ENCODE peak calls at places on chromosomes 4 and X, in five cellular contexts. D, O, X, Z and G are unnamed samples.

GRCh38 chrX:120109378-120109777 is 6.3 kb downstream of the RHOXF1 start:
- DNase-seq in D (no peak), O (no peak), X (no peak), Z (no peak), G (no peak)

GRCh38 chrX:154799554-154800348 is 5.5 kb downstream of the MPP1 start:
- DNase-seq in D (peak; percentile 28), O (peak; percentile 73), X (peak; percentile 35), Z (no peak), G (peak; percentile 82)

GRCh38 chr4:148026022-148026421 is 294.1 kb downstream of the ARHGAP10 start:
- DNase-seq in D (peak; percentile 97), O (no peak), X (peak; percentile 93), Z (no peak), G (no peak)

GRCh38 chr4:102445213-102445612 is 55.9 kb upstream of the NFKB1 start:
- DNase-seq in D (no peak), O (no peak), X (no peak), Z (no peak), G (no peak)

GRCh38 chrX:85963736-85964135 is 83.6 kb downstream of the CHM start:
- DNase-seq in D (peak; percentile 76), O (no peak), X (peak; percentile 96), Z (no peak), G (no peak)

GRCh38 chr4:24174622-24175021 is 284.8 kb upstream of the PPARGC1A start:
- DNase-seq in D (peak; percentile 43), O (no peak), X (peak; percentile 61), Z (no peak), G (no peak)

GRCh38 chrX:56766554-56767412 is 37.7 kb downstream of the NBDY start:
- DNase-seq in D (peak; percentile 62), O (no peak), X (peak; percentile 39), Z (no peak), G (no peak)

GRCh38 chrX:150847088-150847487 is 51.4 kb downstream of the CD99L2 start:
- DNase-seq in D (no peak), O (no peak), X (no peak), Z (no peak), G (no peak)

GRCh38 chr4:89438102-89438831 is 130.7 kb upstream of the GPRIN3 start:
- DNase-seq in D (no peak), O (peak; percentile 52), X (peak; percentile 49), Z (no peak), G (peak; percentile 52)

GRCh38 chrX:362937-363620 is 23.6 kb downstream of the PPP2R3B start:
- DNase-seq in D (no peak), O (no peak), X (no peak), Z (peak; percentile 67), G (no peak)

GRCh38 chrX:35886135-35886534 is 33.4 kb upstream of the CFAP47 start:
- DNase-seq in D (no peak), O (no peak), X (no peak), Z (no peak), G (no peak)

GRCh38 chr4:93759506-93759905 is 69.0 kb upstream of the ATOH1 start:
- DNase-seq in D (no peak), O (no peak), X (no peak), Z (no peak), G (no peak)

GRCh38 chrX:104039689-104040505 is at the start of gene H2BW2:
- DNase-seq in D (no peak), O (no peak), X (no peak), Z (no peak), G (no peak)

GRCh38 chr4:113978561-113979156 is 788 bp downstream of the ARSJ start:
- DNase-seq in D (peak; percentile 43), O (no peak), X (peak; percentile 18), Z (peak; percentile 80), G (peak; percentile 37)

GRCh38 chr4:140603286-140603685 is 34.5 kb upstream of the UCP1 start:
- DNase-seq in D (no peak), O (no peak), X (no peak), Z (no peak), G (no peak)

GRCh38 chr4:51836531-51836930 is 6.4 kb upstream of the DCUN1D4 start:
- DNase-seq in D (peak; percentile 2), O (no peak), X (no peak), Z (no peak), G (no peak)

GRCh38 chr4:15913631-15913970 is 24.9 kb downstream of the FGFBP1 start:
- DNase-seq in D (peak; percentile 99), O (no peak), X (peak; percentile 97), Z (no peak), G (no peak)

GRCh38 chrX:24343719-24344118 is 16.7 kb upstream of the SUPT20HL1 start:
- DNase-seq in D (no peak), O (no peak), X (no peak), Z (no peak), G (no peak)

GRCh38 chrX:22629105-22629725 is 356.5 kb downstream of the CBLL2 start:
- DNase-seq in D (peak; percentile 82), O (no peak), X (peak; percentile 74), Z (no peak), G (no peak)

GRCh38 chr4:121823505-121824170 is at the start of gene CCNA2:
- DNase-seq in D (peak; percentile 95), O (peak; percentile 98), X (peak; percentile 96), Z (peak; percentile 96), G (peak; percentile 97)
- TF ChIP-seq CTCF in D (no peak), O (no peak), X (no peak), Z (no peak), G (no peak)

GRCh38 chr4:211033-211511 is 86.8 kb downstream of the ZNF718 start:
- DNase-seq in D (no peak), O (no peak), X (no peak), Z (no peak), G (no peak)

GRCh38 chr4:205097-205756 is 80.9 kb downstream of the ZNF718 start:
- DNase-seq in D (no peak), O (no peak), X (no peak), Z (no peak), G (no peak)

GRCh38 chr4:200936-201335 is 76.6 kb downstream of the ZNF718 start:
- DNase-seq in D (no peak), O (no peak), X (no peak), Z (no peak), G (no peak)

GRCh38 chr4:206054-206453 is 81.8 kb downstream of the ZNF718 start:
- DNase-seq in D (no peak), O (no peak), X (no peak), Z (no peak), G (no peak)
- H3K9me3 ChIP-seq in D (peaks cover 2% of the 10 kb centered on the region), O (peaks cover 77% of the 10 kb centered on the region), X (peaks cover 39% of the 10 kb centered on the region), Z (no peaks in the 10 kb centered on the region), G (peaks cover 21% of the 10 kb centered on the region)

GRCh38 chr4:86652332-86652932 is 58.3 kb downstream of the PTPN13 start:
- DNase-seq in D (no peak), O (no peak), X (no peak), Z (no peak), G (no peak)

GRCh38 chr4:86657382-86657781 is 63.3 kb downstream of the PTPN13 start:
- DNase-seq in D (no peak), O (no peak), X (no peak), Z (no peak), G (no peak)

GRCh38 chr4:86657910-86658309 is 63.8 kb downstream of the PTPN13 start:
- DNase-seq in D (no peak), O (no peak), X (no peak), Z (no peak), G (no peak)

DNA sequence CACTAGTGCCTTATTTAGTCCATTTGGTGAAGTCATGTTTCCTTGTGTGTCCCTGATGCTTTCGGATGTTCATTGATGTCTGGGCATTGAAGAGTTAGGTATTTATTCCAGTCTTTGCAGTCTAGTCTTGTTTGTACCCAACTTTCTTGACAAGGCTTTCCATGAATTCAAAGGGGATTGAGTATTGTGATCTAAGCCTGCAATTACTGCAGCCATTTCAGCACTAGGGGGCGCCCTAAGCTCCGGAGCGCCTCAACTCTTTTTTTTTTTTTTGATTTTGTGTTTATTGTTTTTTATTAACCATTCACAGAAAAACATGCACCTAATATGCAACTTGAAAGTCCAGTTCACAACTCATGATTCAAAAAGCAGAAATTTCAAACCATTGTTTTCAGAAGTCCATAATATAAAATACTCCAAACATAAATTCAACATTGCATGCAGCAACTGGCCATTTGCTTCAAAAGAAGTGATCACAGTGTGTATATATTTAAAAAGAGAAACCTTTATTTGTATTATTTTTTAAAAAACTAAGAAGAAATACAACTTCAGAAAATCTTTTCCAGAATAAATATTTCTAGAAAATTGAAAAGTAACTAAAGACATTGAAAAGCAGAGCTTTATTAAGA is 59.2 kb downstream of the PTPN13 start:
- DNase-seq in D (no peak), O (peak; percentile 35), X (no peak), Z (no peak), G (no peak)
- TF ChIP-seq CTCF in D (peak; percentile 14), O (no peak), X (peak; percentile 9), Z (no peak), G (peak; percentile 31)

GRCh38 chrX:131521824-131522223 is 22.1 kb upstream of the OR13H1 start:
- DNase-seq in D (no peak), O (no peak), X (no peak), Z (no peak), G (no peak)
- H3K9me3 ChIP-seq in D (no peaks in the 10 kb centered on the region), O (no peaks in the 10 kb centered on the region), X (peaks cover 2% of the 10 kb centered on the region), Z (no peaks in the 10 kb centered on the region), G (no peaks in the 10 kb centered on the region)

DNA sequence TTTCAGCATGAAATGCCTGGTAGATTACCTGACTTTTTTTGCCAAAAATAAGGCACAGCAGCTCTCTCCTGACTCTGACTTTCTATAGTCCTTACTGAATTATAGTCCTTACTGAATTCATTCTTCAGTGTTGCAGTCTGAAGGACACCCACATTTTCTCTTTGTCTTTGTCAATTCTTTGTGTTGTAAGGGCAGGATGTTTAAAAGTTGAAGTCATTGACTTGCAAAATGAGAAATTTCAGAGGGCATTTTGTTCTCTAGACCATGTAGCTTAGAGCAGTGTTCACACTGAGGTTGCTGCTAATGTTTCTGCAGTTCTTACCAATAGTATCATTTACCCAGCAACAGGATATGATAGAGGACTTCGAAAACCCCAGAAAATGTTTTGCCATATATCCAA is 168.0 kb downstream of the SOWAHB start:
- DNase-seq in D (peak; percentile 37), O (no peak), X (peak; percentile 38), Z (no peak), G (no peak)
- TF ChIP-seq CTCF in D (no peak), O (no peak), X (no peak), Z (no peak), G (no peak)

DNA sequence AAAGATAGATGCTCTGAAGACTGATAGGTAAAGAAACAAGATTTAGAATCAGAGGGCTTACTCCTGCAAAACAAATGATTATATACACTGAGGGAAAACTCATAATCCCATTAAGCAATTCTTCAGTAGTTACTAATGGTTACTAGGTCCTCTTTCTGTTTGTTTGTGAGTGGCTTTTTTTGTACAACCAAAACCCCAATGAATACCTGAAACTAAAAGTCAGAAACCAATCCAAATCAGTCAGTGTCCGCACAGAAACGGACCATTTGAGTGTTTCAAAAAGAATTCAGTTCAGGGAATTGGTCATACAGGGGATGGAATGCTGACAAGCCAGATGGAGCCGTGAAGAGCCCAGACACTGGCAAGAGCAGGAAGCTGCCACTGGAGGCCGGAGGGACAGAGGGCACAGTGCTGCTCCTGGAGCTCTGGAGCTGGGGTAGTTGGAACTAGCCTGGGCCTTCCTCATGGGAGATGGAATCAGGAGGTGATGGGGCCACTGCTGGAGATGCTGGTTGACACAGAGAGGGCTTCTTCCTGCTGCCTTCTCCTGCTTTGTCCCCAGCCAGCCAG is 31.9 kb downstream of the SETD7 start:
- DNase-seq in D (peak; percentile 41), O (no peak), X (peak; percentile 28), Z (no peak), G (no peak)
- H3K9me3 ChIP-seq in D (no peaks in the 10 kb centered on the region), O (no peaks in the 10 kb centered on the region), X (no peaks in the 10 kb centered on the region), Z (no peaks in the 10 kb centered on the region), G (no peaks in the 10 kb centered on the region)